ENCODE peak calls at places on chromosomes 13 and 19, in four cellular contexts. One of them, this sample, is unnamed.
A peak's percentile ranks its signal among the peaks of the same experiment; 100 is the strongest.

GRCh38 chr19:4064551-4065260 is 2.0 kb downstream of the ZBTB7A start:
- DNase-seq in IMR-90: no peak
- DNase-seq in H1: no peak
- DNase-seq in neuronal stem cell: no peak
- DNase-seq in this sample: no peak

GRCh38 chr13:40318366-40318765 is 348.1 kb downstream of the FOXO1 start:
- DNase-seq in IMR-90: no peak
- DNase-seq in H1: no peak
- DNase-seq in neuronal stem cell: no peak
- DNase-seq in this sample: no peak

GRCh38 chr13:33637978-33638743 is 179.8 kb upstream of the RFC3 start:
- DNase-seq in IMR-90: peak; percentile 49
- DNase-seq in H1: no peak
- DNase-seq in neuronal stem cell: no peak
- DNase-seq in this sample: no peak

GRCh38 chr13:105908581-105908980 is 626.9 kb downstream of the EFNB2 start:
- DNase-seq in IMR-90: no peak
- DNase-seq in H1: no peak
- DNase-seq in neuronal stem cell: no peak
- DNase-seq in this sample: no peak

GRCh38 chr13:74487091-74487722 is 353.0 kb upstream of the KLF12 start:
- DNase-seq in IMR-90: no peak
- DNase-seq in H1: no peak
- DNase-seq in neuronal stem cell: no peak
- DNase-seq in this sample: no peak

GRCh38 chr13:33213024-33213795 is 72.3 kb downstream of the STARD13 start:
- DNase-seq in IMR-90: no peak
- DNase-seq in H1: no peak
- DNase-seq in neuronal stem cell: no peak
- DNase-seq in this sample: no peak

GRCh38 chr19:5563008-5563431 is 4.7 kb downstream of the TINCR start:
- DNase-seq in IMR-90: no peak
- DNase-seq in H1: peak; percentile 66
- DNase-seq in neuronal stem cell: no peak
- DNase-seq in this sample: no peak

GRCh38 chr19:11070123-11070522 is 19.1 kb upstream of the LDLR start:
- DNase-seq in IMR-90: no peak
- DNase-seq in H1: no peak
- DNase-seq in neuronal stem cell: no peak
- DNase-seq in this sample: no peak

GRCh38 chr19:51531349-51532315 is at the start of gene SIGLEC6:
- DNase-seq in IMR-90: no peak
- DNase-seq in H1: no peak
- DNase-seq in neuronal stem cell: no peak
- DNase-seq in this sample: peak; percentile 24

GRCh38 chr19:46571495-46571894 is 29.6 kb upstream of the CALM3 start:
- DNase-seq in IMR-90: no peak
- DNase-seq in H1: peak; percentile 66
- DNase-seq in neuronal stem cell: no peak
- DNase-seq in this sample: peak; percentile 49

GRCh38 chr19:1154731-1155351 is 19.2 kb downstream of the SBNO2 start:
- DNase-seq in IMR-90: peak; percentile 86
- DNase-seq in H1: no peak
- DNase-seq in neuronal stem cell: no peak
- DNase-seq in this sample: peak; percentile 92

GRCh38 chr19:2343289-2343982 is 15.0 kb downstream of the SPPL2B start:
- DNase-seq in IMR-90: no peak
- DNase-seq in H1: no peak
- DNase-seq in neuronal stem cell: no peak
- DNase-seq in this sample: no peak

GRCh38 chr19:11425719-11426457 is 6.8 kb upstream of the RGL3 start:
- DNase-seq in IMR-90: no peak
- DNase-seq in H1: peak; percentile 85
- DNase-seq in neuronal stem cell: no peak
- DNase-seq in this sample: no peak

GRCh38 chr19:3668331-3669133 is 31.7 kb downstream of the PIP5K1C start:
- DNase-seq in IMR-90: peak; percentile 39
- DNase-seq in H1: no peak
- DNase-seq in neuronal stem cell: no peak
- DNase-seq in this sample: peak; percentile 12

GRCh38 chr19:5038631-5039271 is 69.8 kb downstream of the KDM4B start:
- DNase-seq in IMR-90: peak; percentile 24
- DNase-seq in H1: peak; percentile 62
- DNase-seq in neuronal stem cell: no peak
- DNase-seq in this sample: no peak

GRCh38 chr13:34409496-34410163 is 532.4 kb upstream of the NBEA start:
- DNase-seq in IMR-90: no peak
- DNase-seq in H1: no peak
- DNase-seq in neuronal stem cell: no peak
- DNase-seq in this sample: no peak

GRCh38 chr13:75404721-75405120 is 77.2 kb downstream of the TBC1D4 start:
- DNase-seq in IMR-90: no peak
- DNase-seq in H1: no peak
- DNase-seq in neuronal stem cell: no peak
- DNase-seq in this sample: no peak

GRCh38 chr19:46678110-46678732 is 17.2 kb upstream of the DACT3 start:
- DNase-seq in IMR-90: no peak
- DNase-seq in H1: peak; percentile 91
- DNase-seq in neuronal stem cell: no peak
- DNase-seq in this sample: no peak

GRCh38 chr13:112703935-112704633 is 14.2 kb downstream of the ATP11A start:
- DNase-seq in IMR-90: no peak
- DNase-seq in H1: no peak
- DNase-seq in neuronal stem cell: no peak
- DNase-seq in this sample: no peak

GRCh38 chr19:1860821-1861598 is 2.4 kb downstream of the KLF16 start:
- DNase-seq in IMR-90: no peak
- DNase-seq in H1: no peak
- DNase-seq in neuronal stem cell: no peak
- DNase-seq in this sample: no peak

GRCh38 chr19:45114116-45114515 is 21.1 kb downstream of the PPP1R37 start:
- DNase-seq in IMR-90: no peak
- DNase-seq in H1: no peak
- DNase-seq in neuronal stem cell: no peak
- DNase-seq in this sample: no peak

GRCh38 chr13:20161951-20162300 is 1.1 kb upstream of the GJA3 start:
- DNase-seq in IMR-90: no peak
- DNase-seq in H1: no peak
- DNase-seq in neuronal stem cell: no peak
- DNase-seq in this sample: peak; percentile 27

GRCh38 chr19:16258440-16258903 is 60.8 kb downstream of the AP1M1 start:
- DNase-seq in IMR-90: no peak
- DNase-seq in H1: no peak
- DNase-seq in neuronal stem cell: no peak
- DNase-seq in this sample: no peak

GRCh38 chr19:38055655-38056521 is 148.9 kb downstream of the SIPA1L3 start:
- DNase-seq in IMR-90: no peak
- DNase-seq in H1: peak; percentile 63
- DNase-seq in neuronal stem cell: no peak
- DNase-seq in this sample: no peak

GRCh38 chr19:58385313-58386165 is 1.5 kb upstream of the RPS5 start:
- DNase-seq in IMR-90: no peak
- DNase-seq in H1: no peak
- DNase-seq in neuronal stem cell: no peak
- DNase-seq in this sample: no peak

GRCh38 chr19:1082165-1082927 is 12.8 kb downstream of the POLR2E start:
- DNase-seq in IMR-90: no peak
- DNase-seq in H1: peak; percentile 99
- DNase-seq in neuronal stem cell: peak; percentile 69
- DNase-seq in this sample: peak; percentile 93

GRCh38 chr13:109425821-109426689 is 360.3 kb downstream of the IRS2 start:
- DNase-seq in IMR-90: no peak
- DNase-seq in H1: no peak
- DNase-seq in neuronal stem cell: no peak
- DNase-seq in this sample: no peak

GRCh38 chr19:16459680-16460079 is 12.1 kb downstream of the EPS15L1 start:
- DNase-seq in IMR-90: no peak
- DNase-seq in H1: no peak
- DNase-seq in neuronal stem cell: no peak
- DNase-seq in this sample: no peak

GRCh38 chr13:49062297-49062896 is 86.7 kb downstream of the FNDC3A start:
- DNase-seq in IMR-90: peak; percentile 15
- DNase-seq in H1: no peak
- DNase-seq in neuronal stem cell: no peak
- DNase-seq in this sample: peak; percentile 94

GRCh38 chr13:73984949-73985691 is 149.1 kb downstream of the KLF12 start:
- DNase-seq in IMR-90: no peak
- DNase-seq in H1: no peak
- DNase-seq in neuronal stem cell: no peak
- DNase-seq in this sample: no peak

GRCh38 chr19:58218899-58219298 is 9.8 kb upstream of the ZNF544 start:
- DNase-seq in IMR-90: no peak
- DNase-seq in H1: peak; percentile 60
- DNase-seq in neuronal stem cell: no peak
- DNase-seq in this sample: no peak

GRCh38 chr19:1045247-1045603 is 5.3 kb downstream of the ABCA7 start:
- DNase-seq in IMR-90: no peak
- DNase-seq in H1: peak; percentile 85
- DNase-seq in neuronal stem cell: no peak
- DNase-seq in this sample: peak; percentile 84

GRCh38 chr19:6213696-6214585 is 65.8 kb downstream of the MLLT1 start:
- DNase-seq in IMR-90: no peak
- DNase-seq in H1: no peak
- DNase-seq in neuronal stem cell: no peak
- DNase-seq in this sample: no peak

GRCh38 chr19:23482829-23483228 is 87.6 kb upstream of the ZNF91 start:
- DNase-seq in IMR-90: no peak
- DNase-seq in H1: no peak
- DNase-seq in neuronal stem cell: no peak
- DNase-seq in this sample: no peak
- H2AFZ ChIP-seq in IMR-90: no peak overlapping the region
- H2AFZ ChIP-seq in H1: no peak overlapping the region
- H2AFZ ChIP-seq in neuronal stem cell: no peak overlapping the region
- H2AFZ ChIP-seq in this sample: no peak overlapping the region

GRCh38 chr13:114112231-114112825 is 20.1 kb downstream of the RASA3 start:
- DNase-seq in IMR-90: peak; percentile 45
- DNase-seq in H1: no peak
- DNase-seq in neuronal stem cell: no peak
- DNase-seq in this sample: no peak

GRCh38 chr13:114111577-114111976 is 20.8 kb downstream of the RASA3 start:
- DNase-seq in IMR-90: peak; percentile 97
- DNase-seq in H1: no peak
- DNase-seq in neuronal stem cell: no peak
- DNase-seq in this sample: no peak

GRCh38 chr13:114115191-114115671 is 17.2 kb downstream of the RASA3 start:
- DNase-seq in IMR-90: peak; percentile 94
- DNase-seq in H1: no peak
- DNase-seq in neuronal stem cell: no peak
- DNase-seq in this sample: peak; percentile 45

GRCh38 chr13:114113961-114114360 is 18.5 kb downstream of the RASA3 start:
- DNase-seq in IMR-90: no peak
- DNase-seq in H1: no peak
- DNase-seq in neuronal stem cell: no peak
- DNase-seq in this sample: no peak

DNA sequence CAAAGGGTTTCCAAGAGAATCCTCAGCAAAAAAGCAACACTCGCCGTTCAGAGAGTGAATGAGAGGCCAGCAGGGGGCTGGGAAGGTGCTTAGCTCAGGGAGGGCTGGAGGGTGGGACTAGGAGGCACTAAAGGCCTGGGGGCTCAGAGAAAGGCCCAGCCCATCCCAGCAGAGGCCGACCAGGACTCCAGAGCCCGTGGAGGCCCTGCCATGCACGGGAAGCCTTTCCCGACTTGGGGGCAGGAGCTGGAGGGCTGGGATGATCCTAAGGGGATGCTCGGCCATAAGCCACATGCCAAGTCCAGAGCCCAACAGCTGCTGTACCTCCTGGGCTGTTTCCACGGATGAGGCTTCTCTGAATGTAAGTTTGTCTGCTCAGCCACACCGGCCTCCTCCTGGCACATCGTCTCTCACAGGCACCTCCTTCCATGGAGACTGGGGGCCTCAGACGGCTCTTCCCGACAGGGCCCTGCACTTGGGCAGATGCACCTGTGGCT is 19.5 kb downstream of the RASA3 start:
- DNase-seq in IMR-90: no peak
- DNase-seq in H1: no peak
- DNase-seq in neuronal stem cell: no peak
- DNase-seq in this sample: no peak
- H2AK5ac ChIP-seq in IMR-90: peak overlapping the region; percentile 73
- H2AK5ac ChIP-seq in H1: peak overlapping the region; percentile 58
- H2AK5ac ChIP-seq in neuronal stem cell: peak overlapping the region; percentile 99
- H2AK5ac ChIP-seq in this sample: peak overlapping the region; percentile 16

GRCh38 chr13:101397742-101398141 is 18.6 kb downstream of the NALCN start:
- DNase-seq in IMR-90: peak; percentile 92
- DNase-seq in H1: no peak
- DNase-seq in neuronal stem cell: no peak
- DNase-seq in this sample: no peak

GRCh38 chr13:101398920-101399319 is 17.4 kb downstream of the NALCN start:
- DNase-seq in IMR-90: peak; percentile 84
- DNase-seq in H1: no peak
- DNase-seq in neuronal stem cell: no peak
- DNase-seq in this sample: no peak

GRCh38 chr13:101401196-101401595 is 15.1 kb downstream of the NALCN start:
- DNase-seq in IMR-90: no peak
- DNase-seq in H1: no peak
- DNase-seq in neuronal stem cell: no peak
- DNase-seq in this sample: peak; percentile 60

GRCh38 chr13:101398191-101398590 is 18.1 kb downstream of the NALCN start:
- DNase-seq in IMR-90: peak; percentile 81
- DNase-seq in H1: no peak
- DNase-seq in neuronal stem cell: no peak
- DNase-seq in this sample: no peak

DNA sequence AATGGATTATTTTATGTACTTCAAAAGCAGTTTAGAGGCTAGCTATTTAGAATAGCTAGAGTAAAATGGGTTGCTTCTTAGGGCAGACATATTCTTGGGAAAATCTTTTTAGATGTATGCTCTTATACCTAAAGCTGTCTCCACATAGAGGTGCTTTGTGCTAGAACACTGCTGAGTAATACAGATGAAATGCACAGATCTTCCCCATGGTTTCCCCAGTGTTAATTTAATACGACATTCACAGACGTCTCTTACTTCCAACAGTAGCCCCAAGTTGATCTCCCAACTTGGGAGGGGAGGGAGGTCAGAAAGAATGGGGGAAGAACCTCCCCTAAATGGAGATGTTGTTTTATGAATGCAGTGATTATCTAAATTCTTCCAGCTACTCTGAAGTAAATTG is 16.9 kb downstream of the NALCN start:
- DNase-seq in IMR-90: peak; percentile 34
- DNase-seq in H1: no peak
- DNase-seq in neuronal stem cell: no peak
- DNase-seq in this sample: no peak
- H2AFZ ChIP-seq in IMR-90: no peak overlapping the region
- H2AFZ ChIP-seq in H1: no peak overlapping the region
- H2AFZ ChIP-seq in neuronal stem cell: no peak overlapping the region
- H2AFZ ChIP-seq in this sample: no peak overlapping the region

DNA sequence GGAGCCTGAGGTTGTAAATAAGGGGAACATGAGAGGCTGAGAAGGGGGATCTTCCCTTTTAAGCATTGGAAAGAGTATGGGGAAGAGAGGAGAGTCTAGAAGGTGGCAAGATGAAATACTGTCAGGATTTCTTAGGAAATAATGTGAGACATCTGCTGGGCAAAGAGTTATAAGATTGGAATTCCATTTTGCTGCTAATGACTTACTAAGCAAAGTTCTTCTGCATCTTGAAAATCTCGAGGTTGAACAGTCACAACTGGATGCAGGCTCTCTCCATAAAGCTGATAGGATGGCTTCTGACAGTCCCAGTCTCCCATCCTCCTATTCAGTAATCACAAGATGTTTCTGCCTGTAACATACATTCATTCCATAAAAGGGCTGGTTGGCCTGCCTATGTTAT is 45.2 kb upstream of the TDRD3 start:
- DNase-seq in IMR-90: no peak
- DNase-seq in H1: no peak
- DNase-seq in neuronal stem cell: no peak
- DNase-seq in this sample: no peak
- H2AK5ac ChIP-seq in IMR-90: no peak overlapping the region
- H2AK5ac ChIP-seq in H1: no peak overlapping the region
- H2AK5ac ChIP-seq in neuronal stem cell: no peak overlapping the region
- H2AK5ac ChIP-seq in this sample: no peak overlapping the region

This sample was measured in trophoblast cell.